ENCODE peak calls at places on chromosomes 13 and 19, in eight cellular contexts. Y is right lobe of liver, P is HepG2, X is HCT116, N is upper lobe of left lung, H is heart left ventricle, D is GM12878, E is gastrocnemius medialis. R is an unnamed sample.

GRCh38 chr19:54352041-54352440 is 12.7 kb downstream of the LAIR1 start:
- ATAC-seq in Y (peak; percentile 33), P (peak; percentile 38), X (no peak), N (no peak), H (no peak), D (peak; percentile 59), E (no peak), R (no peak)

GRCh38 chr19:39692822-39693221 is 11.5 kb upstream of the LGALS14 start:
- ATAC-seq in Y (no peak), P (no peak), X (no peak), N (no peak), H (no peak), D (peak; percentile 68), E (no peak), R (no peak)

GRCh38 chr13:97333983-97334382 is 100.0 kb upstream of the RAP2A start:
- ATAC-seq in Y (no peak), P (no peak), X (no peak), N (no peak), H (no peak), D (no peak), E (no peak), R (no peak)

GRCh38 chr13:33543089-33543459 is 257.5 kb upstream of the STARD13 start:
- ATAC-seq in Y (no peak), P (peak; percentile 20), X (no peak), N (peak; percentile 3), H (peak; percentile 16), D (peak; percentile 7), E (peak; percentile 21), R (peak; percentile 5)

GRCh38 chr13:105273665-105274222 is 1261.7 kb downstream of the EFNB2 start:
- ATAC-seq in Y (peak; percentile 41), P (no peak), X (no peak), N (peak; percentile 38), H (no peak), D (no peak), E (no peak), R (no peak)

GRCh38 chr13:94657167-94657566 is 55.2 kb downstream of the SOX21 start:
- ATAC-seq in Y (no peak), P (no peak), X (no peak), N (no peak), H (no peak), D (peak; percentile 31), E (no peak), R (no peak)

GRCh38 chr19:10238172-10238783 is 7.1 kb upstream of the S1PR2 start:
- ATAC-seq in Y (peak; percentile 76), P (peak; percentile 88), X (no peak), N (peak; percentile 78), H (peak; percentile 81), D (peak; percentile 47), E (no peak), R (peak; percentile 87)

GRCh38 chr19:18475004-18475453 is 37.1 kb upstream of the ISYNA1 start:
- ATAC-seq in Y (no peak), P (no peak), X (no peak), N (no peak), H (no peak), D (no peak), E (no peak), R (no peak)

GRCh38 chr19:16576690-16577530 is 4.7 kb upstream of the SLC35E1 start:
- ATAC-seq in Y (no peak), P (no peak), X (no peak), N (no peak), H (no peak), D (no peak), E (no peak), R (no peak)

GRCh38 chr13:98823442-98823841 is 71.0 kb upstream of the SLC15A1 start:
- ATAC-seq in Y (peak; percentile 36), P (no peak), X (no peak), N (no peak), H (no peak), D (no peak), E (no peak), R (no peak)

GRCh38 chr13:57045816-57046691 is 94.7 kb upstream of the PRR20A start:
- ATAC-seq in Y (peak; percentile 99), P (peak; percentile 78), X (no peak), N (no peak), H (no peak), D (no peak), E (no peak), R (no peak)

GRCh38 chr13:39506559-39507390 is 96.2 kb downstream of the LHFPL6 start:
- ATAC-seq in Y (no peak), P (no peak), X (no peak), N (no peak), H (no peak), D (no peak), E (no peak), R (no peak)

GRCh38 chr19:55173186-55173716 is 6.8 kb upstream of the DNAAF3 start:
- ATAC-seq in Y (peak; percentile 4), P (peak; percentile 32), X (no peak), N (peak; percentile 20), H (peak; percentile 12), D (no peak), E (no peak), R (peak; percentile 17)

GRCh38 chr19:30116984-30117555 is 175.0 kb downstream of the URI1 start:
- ATAC-seq in Y (no peak), P (no peak), X (no peak), N (no peak), H (no peak), D (no peak), E (no peak), R (no peak)

GRCh38 chr13:25301347-25302113 is at the start of gene NUP58:
- ATAC-seq in Y (peak; percentile 100), P (peak; percentile 100), X (peak; percentile 99), N (peak; percentile 100), H (peak; percentile 100), D (peak; percentile 99), E (peak; percentile 99), R (peak; percentile 100)

GRCh38 chr13:114089751-114090400 is 42.5 kb downstream of the RASA3 start:
- ATAC-seq in Y (no peak), P (no peak), X (no peak), N (no peak), H (no peak), D (no peak), E (no peak), R (no peak)

GRCh38 chr19:39314016-39314728 is 6.5 kb downstream of the LRFN1 start:
- ATAC-seq in Y (no peak), P (no peak), X (no peak), N (no peak), H (no peak), D (no peak), E (no peak), R (no peak)

GRCh38 chr13:48186722-48187121 is 46.3 kb upstream of the ITM2B start:
- ATAC-seq in Y (no peak), P (no peak), X (no peak), N (no peak), H (no peak), D (no peak), E (no peak), R (no peak)

GRCh38 chr13:48185018-48185417 is 48.0 kb upstream of the ITM2B start:
- ATAC-seq in Y (no peak), P (no peak), X (no peak), N (no peak), H (no peak), D (no peak), E (no peak), R (no peak)

GRCh38 chr13:48188640-48189039 is 44.4 kb upstream of the ITM2B start:
- ATAC-seq in Y (no peak), P (peak; percentile 71), X (no peak), N (no peak), H (no peak), D (no peak), E (no peak), R (no peak)

GRCh38 chr13:48189122-48189521 is 43.9 kb upstream of the ITM2B start:
- ATAC-seq in Y (no peak), P (no peak), X (no peak), N (no peak), H (no peak), D (no peak), E (no peak), R (no peak)

DNA sequence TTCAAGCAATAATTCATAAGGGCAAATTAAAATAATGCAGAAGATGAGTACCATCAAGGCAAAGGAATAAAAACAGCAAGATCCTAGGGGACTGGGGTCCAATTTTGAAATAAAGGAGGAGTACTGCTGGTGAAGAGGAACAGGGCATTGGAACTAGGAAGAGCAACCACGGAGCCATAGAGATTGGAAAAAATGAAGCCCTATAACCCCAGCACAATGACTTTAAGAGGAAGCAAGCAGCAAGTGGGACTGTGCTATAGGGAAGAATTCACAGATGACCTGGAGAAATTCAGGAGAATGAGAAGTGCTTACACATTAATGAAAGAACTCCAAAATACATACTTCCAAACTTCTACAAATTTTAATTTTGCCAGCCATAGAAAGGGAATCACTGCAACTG is 44.9 kb upstream of the ITM2B start:
- ATAC-seq in Y (peak; percentile 33), P (no peak), X (no peak), N (no peak), H (no peak), D (no peak), E (no peak), R (no peak)
- H3K27ac ChIP-seq in Y (no peak overlapping the region), P (no peak overlapping the region), X (no peak overlapping the region), N (no peak overlapping the region), H (no peak overlapping the region), D (no peak overlapping the region), E (no peak overlapping the region), R (no peak overlapping the region)

GRCh38 chr13:79365981-79366380 is 40.1 kb downstream of the RBM26 start:
- ATAC-seq in Y (no peak), P (no peak), X (no peak), N (no peak), H (no peak), D (no peak), E (no peak), R (no peak)
- H3K36me3 ChIP-seq in Y (no peaks in the 10 kb centered on the region), P (peaks cover 13% of the 10 kb centered on the region), X (peaks cover 44% of the 10 kb centered on the region), N (peaks cover 12% of the 10 kb centered on the region), H (peaks cover 30% of the 10 kb centered on the region), D (peaks cover 4% of the 10 kb centered on the region), E (no peaks in the 10 kb centered on the region), R (peaks cover 99% of the 10 kb centered on the region)

DNA sequence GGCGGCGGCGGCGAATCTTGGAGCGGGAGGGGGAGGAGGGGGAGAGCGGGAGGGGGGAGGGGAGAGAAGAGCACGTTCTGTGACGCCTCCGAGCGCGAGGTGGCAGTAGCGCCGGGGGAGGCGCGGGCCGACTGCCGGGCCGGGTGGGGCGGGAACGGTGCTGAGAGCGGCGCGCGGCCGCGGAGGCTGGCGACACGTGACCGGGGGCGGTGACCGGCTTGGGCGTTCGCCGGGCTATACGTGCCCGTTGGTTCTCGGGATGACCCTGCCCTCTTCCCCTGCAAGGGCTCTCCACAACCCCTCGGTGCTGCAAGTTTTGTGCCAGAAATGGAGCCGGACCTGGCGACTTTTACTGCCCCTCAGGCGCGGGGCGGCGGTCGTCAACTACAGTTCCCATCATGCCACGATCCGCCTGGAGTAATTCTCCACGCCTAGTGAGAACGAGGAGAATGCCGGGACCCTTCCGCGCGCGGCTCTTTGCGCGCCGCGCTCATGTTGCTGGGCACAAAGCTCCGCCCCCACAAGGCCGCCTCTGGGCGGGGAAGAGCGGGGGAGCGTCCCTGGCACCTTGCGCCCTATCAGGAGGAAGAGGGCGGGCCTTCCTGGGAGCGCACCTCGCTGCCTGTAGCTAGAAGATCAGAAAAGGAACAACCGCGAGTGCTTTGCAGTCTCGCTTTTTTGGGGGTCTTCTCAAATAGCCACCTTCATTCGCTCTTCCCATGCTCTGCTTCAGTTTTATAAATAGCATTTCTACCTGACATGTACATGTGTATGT is at the start of gene KPNA3:
- ATAC-seq in Y (peak; percentile 96), P (peak; percentile 95), X (peak; percentile 92), N (peak; percentile 97), H (peak; percentile 96), D (peak; percentile 94), E (peak; percentile 82), R (peak; percentile 94)
- TF ChIP-seq POLR2A in Y (peak; percentile 86), P (peak; percentile 92), X (peak; percentile 71), N (peak; percentile 85), H (peak; percentile 76), D (peak; percentile 52), E (peak; percentile 66), R (peak; percentile 9)

GRCh38 chr19:37309834-37310575 is 60.9 kb upstream of the ZNF527 start:
- ATAC-seq in Y (no peak), P (no peak), X (no peak), N (no peak), H (no peak), D (no peak), E (no peak), R (no peak)
- H3K27ac ChIP-seq in Y (no peak overlapping the region), P (no peak overlapping the region), X (no peak overlapping the region), N (no peak overlapping the region), H (no peak overlapping the region), D (no peak overlapping the region), E (no peak overlapping the region), R (no peak overlapping the region)